ENCODE peak calls at places on chromosomes 7 and 10, in eight cellular contexts. I, S, V, Q, W, B, M and H are unnamed samples.
A peak's percentile ranks its signal among the peaks of the same experiment; 100 is the strongest.

GRCh38 chr10:91048380-91048779 is 127.5 kb upstream of the ANKRD1 start:
- DNase-seq in I (no peak), S (no peak), V (no peak), Q (no peak), W (no peak), B (no peak), M (no peak), H (no peak)

GRCh38 chr7:106178593-106179134 is 66.6 kb upstream of the SYPL1 start:
- DNase-seq in I (no peak), S (peak; percentile 83), V (no peak), Q (peak; percentile 53), W (peak; percentile 46), B (no peak), M (no peak), H (peak; percentile 40)

GRCh38 chr7:6227294-6227846 is 45.1 kb downstream of the CYTH3 start:
- DNase-seq in I (peak; percentile 64), S (peak; percentile 80), V (no peak), Q (no peak), W (peak; percentile 37), B (no peak), M (no peak), H (peak; percentile 35)

GRCh38 chr10:486668-487067 is 202.8 kb downstream of the DIP2C start:
- DNase-seq in I (no peak), S (no peak), V (no peak), Q (no peak), W (no peak), B (no peak), M (no peak), H (no peak)

GRCh38 chr7:1843921-1844335 is 173.9 kb downstream of the ELFN1 start:
- DNase-seq in I (no peak), S (no peak), V (no peak), Q (no peak), W (no peak), B (no peak), M (no peak), H (no peak)

GRCh38 chr7:28173531-28173930 is 7.1 kb downstream of the JAZF1 start:
- DNase-seq in I (peak; percentile 27), S (no peak), V (no peak), Q (no peak), W (no peak), B (no peak), M (no peak), H (no peak)

GRCh38 chr7:23474098-23474828 is 4.0 kb upstream of the IGF2BP3 start:
- DNase-seq in I (no peak), S (peak; percentile 97), V (peak; percentile 86), Q (peak; percentile 99), W (peak; percentile 98), B (peak; percentile 17), M (no peak), H (peak; percentile 95)

GRCh38 chr7:27112960-27113949 is 10.8 kb upstream of the HOXA2 start:
- DNase-seq in I (no peak), S (peak; percentile 61), V (no peak), Q (peak; percentile 22), W (peak; percentile 89), B (no peak), M (no peak), H (peak; percentile 90)

GRCh38 chr10:49488056-49488455 is 50.9 kb downstream of the ERCC6 start:
- DNase-seq in I (no peak), S (no peak), V (no peak), Q (no peak), W (no peak), B (no peak), M (no peak), H (peak; percentile 3)

GRCh38 chr10:104766341-104766740 is 125.3 kb downstream of the SORCS3 start:
- DNase-seq in I (no peak), S (no peak), V (no peak), Q (peak; percentile 10), W (no peak), B (no peak), M (no peak), H (peak; percentile 6)

GRCh38 chr7:28815369-28815927 is 142.7 kb downstream of the TRIL start:
- DNase-seq in I (no peak), S (no peak), V (no peak), Q (no peak), W (no peak), B (no peak), M (no peak), H (no peak)

GRCh38 chr10:25068152-25069058 is 52.0 kb downstream of the THNSL1 start:
- DNase-seq in I (no peak), S (peak; percentile 56), V (no peak), Q (peak; percentile 94), W (peak; percentile 19), B (no peak), M (no peak), H (peak; percentile 63)

GRCh38 chr7:78018541-78019456 is 220.2 kb downstream of the PHTF2 start:
- DNase-seq in I (peak; percentile 21), S (peak; percentile 47), V (no peak), Q (peak; percentile 42), W (peak; percentile 45), B (no peak), M (no peak), H (no peak)

GRCh38 chr10:120459185-120459584 is 2.2 kb downstream of the PLPP4 start:
- DNase-seq in I (no peak), S (no peak), V (peak; percentile 14), Q (no peak), W (no peak), B (no peak), M (no peak), H (peak; percentile 72)

GRCh38 chr7:7761974-7762769 is 43.8 kb upstream of the RPA3 start:
- DNase-seq in I (no peak), S (peak; percentile 62), V (no peak), Q (peak; percentile 72), W (peak; percentile 63), B (no peak), M (no peak), H (peak; percentile 28)

GRCh38 chr10:88477343-88478085 is 105.6 kb downstream of the RNLS start:
- DNase-seq in I (no peak), S (no peak), V (no peak), Q (no peak), W (no peak), B (no peak), M (no peak), H (no peak)

GRCh38 chr7:66352071-66352470 is 146.9 kb downstream of the TPST1 start:
- DNase-seq in I (no peak), S (peak; percentile 16), V (no peak), Q (peak; percentile 43), W (no peak), B (no peak), M (no peak), H (peak; percentile 78)

GRCh38 chr7:130901209-130901783 is 167.3 kb upstream of the KLF14 start:
- DNase-seq in I (peak; percentile 73), S (peak; percentile 95), V (no peak), Q (peak; percentile 87), W (peak; percentile 88), B (no peak), M (no peak), H (peak; percentile 95)

GRCh38 chr10:36248314-36248981 is 606.4 kb upstream of the FZD8 start:
- DNase-seq in I (no peak), S (peak; percentile 12), V (no peak), Q (no peak), W (peak; percentile 35), B (no peak), M (no peak), H (no peak)

GRCh38 chr10:133388973-133389818 is 4.8 kb upstream of the MTG1 start:
- DNase-seq in I (no peak), S (no peak), V (no peak), Q (no peak), W (no peak), B (no peak), M (no peak), H (no peak)

GRCh38 chr7:149325248-149325647 is 63.3 kb downstream of the ZNF783 start:
- DNase-seq in I (no peak), S (no peak), V (no peak), Q (no peak), W (no peak), B (no peak), M (no peak), H (no peak)

GRCh38 chr7:119988401-119988800 is 284.6 kb upstream of the KCND2 start:
- DNase-seq in I (no peak), S (no peak), V (no peak), Q (no peak), W (no peak), B (no peak), M (no peak), H (no peak)